ENCODE peak calls at places on chromosome 19, in four cellular contexts. H is H9, G is IMR-90, M is neuronal stem cell. V is an unnamed sample.

GRCh38 chr19:30085394-30085793 is 143.4 kb downstream of the URI1 start:
- DNase-seq in H (peak; percentile 68), M (no peak), G (no peak), V (peak; percentile 59)

GRCh38 chr19:34431681-34432402 is 3.7 kb downstream of the UBA2 start:
- DNase-seq in H (no peak), M (no peak), G (peak; percentile 82), V (no peak)

GRCh38 chr19:12093777-12094176 is 29.2 kb downstream of the ZNF844 start:
- DNase-seq in H (no peak), M (no peak), G (no peak), V (no peak)

GRCh38 chr19:39411006-39411831 is 1.2 kb upstream of the PLEKHG2 start:
- DNase-seq in H (no peak), G (peak; percentile 68), M (no peak), V (peak; percentile 42)

GRCh38 chr19:39264306-39265290 is 3.6 kb upstream of the IFNL2 start:
- DNase-seq in G (no peak), M (peak; percentile 27), H (peak; percentile 67), V (peak; percentile 54)

GRCh38 chr19:33698576-33699435 is 77.1 kb downstream of the CHST8 start:
- DNase-seq in H (no peak), M (no peak), G (no peak), V (no peak)

GRCh38 chr19:13082192-13083007 is 20.3 kb downstream of the LYL1 start:
- DNase-seq in G (peak; percentile 62), M (no peak), H (peak; percentile 71), V (peak; percentile 89)

GRCh38 chr19:38433268-38433733 is at the start of gene RYR1:
- DNase-seq in H (peak; percentile 97), G (no peak), M (peak; percentile 68), V (peak; percentile 90)

GRCh38 chr19:51166846-51167490 is 24.9 kb downstream of the SIGLEC7 start:
- DNase-seq in G (no peak), M (no peak), H (no peak), V (no peak)

GRCh38 chr19:41689993-41690800 is 2.1 kb upstream of the CEACAM7 start:
- DNase-seq in G (no peak), H (no peak), M (no peak), V (no peak)

GRCh38 chr19:5916201-5916708 is 2.2 kb downstream of the CAPS start:
- DNase-seq in H (no peak), M (no peak), G (no peak), V (no peak)

GRCh38 chr19:42301646-42302204 is at the start of gene PRR19:
- DNase-seq in G (no peak), H (no peak), M (no peak), V (peak; percentile 31)

GRCh38 chr19:5560156-5560555 is 7.6 kb downstream of the TINCR start:
- DNase-seq in M (no peak), G (no peak), H (no peak), V (no peak)

GRCh38 chr19:50315773-50316448 is 13.3 kb downstream of the KCNC3 start:
- DNase-seq in G (no peak), H (peak; percentile 84), M (no peak), V (peak; percentile 92)

GRCh38 chr19:50969413-50969760 is at the start of gene KLK6:
- DNase-seq in M (no peak), H (peak; percentile 41), G (no peak), V (no peak)

GRCh38 chr19:50759886-50760285 is 10.4 kb upstream of the GPR32 start:
- DNase-seq in G (peak; percentile 32), H (no peak), M (no peak), V (peak; percentile 54)

DNA sequence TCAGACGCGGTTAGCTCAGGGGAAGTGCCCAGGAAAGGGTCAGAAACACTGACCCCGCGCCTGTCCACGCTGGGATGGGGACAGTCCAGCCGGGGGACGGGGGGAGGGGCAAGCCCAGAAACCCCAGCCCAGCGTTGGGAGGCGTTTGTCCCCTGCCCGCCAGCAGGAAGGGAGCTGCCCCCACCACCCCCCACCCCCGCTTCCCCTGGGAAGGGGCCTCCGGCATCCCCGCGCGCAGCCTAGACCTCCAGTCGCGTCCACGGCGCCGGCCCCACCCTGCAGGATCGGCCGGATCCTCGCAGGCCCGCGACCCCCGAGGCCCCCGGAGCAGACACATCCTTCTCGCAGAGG is 274 bp downstream of the GIPC1 start:
- DNase-seq in H (no peak), M (no peak), G (no peak), V (no peak)
- H3K4ac ChIP-seq in H (no peak overlapping the region), M (no peak overlapping the region), G (peak overlapping the region; percentile 70), V (peak overlapping the region; percentile 22)

GRCh38 chr19:7864719-7865074 is 9.5 kb downstream of the PRR36 start:
- DNase-seq in G (no peak), M (no peak), H (no peak), V (no peak)
- H3K27me3 ChIP-seq in G (peaks cover 6% of the 10 kb centered on the region), M (no peaks in the 10 kb centered on the region), H (peaks cover 4% of the 10 kb centered on the region), V (peaks cover 15% of the 10 kb centered on the region)

DNA sequence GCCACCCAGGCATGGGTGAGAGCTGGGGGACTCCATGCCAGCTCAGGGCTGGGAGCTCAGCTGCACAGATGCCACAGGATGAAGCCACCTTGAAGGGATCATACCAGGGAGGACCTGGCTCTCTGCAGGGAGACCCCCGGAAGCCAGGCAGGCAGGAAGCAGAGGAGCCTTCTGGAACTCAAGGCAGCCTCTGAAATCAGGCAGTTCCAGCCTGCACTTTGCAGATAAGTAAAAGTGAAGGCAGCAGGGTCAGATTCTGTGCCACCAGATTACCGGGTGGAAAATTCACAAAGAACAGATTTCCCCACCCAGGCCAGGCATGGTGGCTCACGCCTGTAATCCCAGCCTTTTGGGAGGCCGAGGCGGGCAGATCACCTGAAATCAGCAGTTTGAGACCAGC is 2.5 kb downstream of the TMEM259 start:
- DNase-seq in H (no peak), M (no peak), G (no peak), V (no peak)
- H3K4ac ChIP-seq in H (no peak overlapping the region), M (no peak overlapping the region), G (no peak overlapping the region), V (no peak overlapping the region)

GRCh38 chr19:48394331-48395169 is 1.1 kb downstream of the GRIN2D start:
- DNase-seq in M (no peak), H (peak; percentile 46), G (no peak), V (no peak)

GRCh38 chr19:48393559-48394330 is at the start of gene GRIN2D:
- DNase-seq in G (peak; percentile 33), H (peak; percentile 64), M (no peak), V (peak; percentile 78)

GRCh38 chr19:48396010-48396870 is 2.8 kb downstream of the GRIN2D start:
- DNase-seq in G (no peak), M (no peak), H (no peak), V (no peak)

GRCh38 chr19:48395499-48395898 is 2.0 kb downstream of the GRIN2D start:
- DNase-seq in G (no peak), M (no peak), H (no peak), V (no peak)

GRCh38 chr19:48395170-48395455 is 1.6 kb downstream of the GRIN2D start:
- DNase-seq in M (no peak), H (no peak), G (no peak), V (no peak)
- H3K27me3 ChIP-seq in M (peaks cover 48% of the 10 kb centered on the region), H (peaks cover 8% of the 10 kb centered on the region), G (peaks cover 54% of the 10 kb centered on the region), V (peaks cover 15% of the 10 kb centered on the region)

GRCh38 chr19:52945652-52946321 is 16.9 kb downstream of the ZNF816 start:
- DNase-seq in G (no peak), M (no peak), H (peak; percentile 73), V (no peak)
- H3K4ac ChIP-seq in G (no peak overlapping the region), M (no peak overlapping the region), H (no peak overlapping the region), V (no peak overlapping the region)